ENCODE peak calls at places on chromosomes 1 and 21, in ten cellular contexts. One of them, this sample, is unnamed.

GRCh38 chr1:159185121-159185520 is 13.7 kb downstream of the CADM3 start:
- DNase-seq in cardiac muscle cell: no peak
- DNase-seq in nephron progenitor cell: no peak
- DNase-seq in activated B cell treated with CpG ODN at 0.5 μM for 24 hours: no peak
- DNase-seq in fibroblast of pulmonary artery: no peak
- DNase-seq in Caki2: no peak
- DNase-seq in NCI-H748 treated with DMSO at 0.1 percent for 48 hours: no peak
- DNase-seq in ACHN: no peak
- DNase-seq in left lobe of liver: no peak
- DNase-seq in T-cell: no peak
- DNase-seq in this sample: no peak

GRCh38 chr1:13908128-13908527 is 208.1 kb downstream of the PRDM2 start:
- DNase-seq in cardiac muscle cell: no peak
- DNase-seq in nephron progenitor cell: no peak
- DNase-seq in activated B cell treated with CpG ODN at 0.5 μM for 24 hours: no peak
- DNase-seq in fibroblast of pulmonary artery: no peak
- DNase-seq in Caki2: no peak
- DNase-seq in NCI-H748 treated with DMSO at 0.1 percent for 48 hours: no peak
- DNase-seq in ACHN: no peak
- DNase-seq in left lobe of liver: no peak
- DNase-seq in T-cell: no peak
- DNase-seq in this sample: no peak

GRCh38 chr1:11564237-11564636 is 85.3 kb downstream of the DISP3 start:
- DNase-seq in cardiac muscle cell: no peak
- DNase-seq in nephron progenitor cell: no peak
- DNase-seq in activated B cell treated with CpG ODN at 0.5 μM for 24 hours: no peak
- DNase-seq in fibroblast of pulmonary artery: no peak
- DNase-seq in Caki2: no peak
- DNase-seq in NCI-H748 treated with DMSO at 0.1 percent for 48 hours: no peak
- DNase-seq in ACHN: no peak
- DNase-seq in left lobe of liver: no peak
- DNase-seq in T-cell: no peak
- DNase-seq in this sample: no peak

GRCh38 chr1:155062702-155063411 is 683 bp upstream of the EFNA4 start:
- DNase-seq in cardiac muscle cell: peak
- DNase-seq in nephron progenitor cell: peak
- DNase-seq in activated B cell treated with CpG ODN at 0.5 μM for 24 hours: peak
- DNase-seq in fibroblast of pulmonary artery: peak
- DNase-seq in Caki2: no peak
- DNase-seq in NCI-H748 treated with DMSO at 0.1 percent for 48 hours: peak
- DNase-seq in ACHN: peak
- DNase-seq in left lobe of liver: no peak
- DNase-seq in T-cell: peak
- DNase-seq in this sample: peak

GRCh38 chr1:157523774-157524501 is 28.4 kb downstream of the FCRL5 start:
- DNase-seq in cardiac muscle cell: no peak
- DNase-seq in nephron progenitor cell: no peak
- DNase-seq in activated B cell treated with CpG ODN at 0.5 μM for 24 hours: no peak
- DNase-seq in fibroblast of pulmonary artery: no peak
- DNase-seq in Caki2: no peak
- DNase-seq in NCI-H748 treated with DMSO at 0.1 percent for 48 hours: no peak
- DNase-seq in ACHN: no peak
- DNase-seq in left lobe of liver: no peak
- DNase-seq in T-cell: no peak
- DNase-seq in this sample: no peak

GRCh38 chr1:41474490-41475271 is 9.8 kb downstream of the EDN2 start:
- DNase-seq in cardiac muscle cell: no peak
- DNase-seq in nephron progenitor cell: no peak
- DNase-seq in activated B cell treated with CpG ODN at 0.5 μM for 24 hours: no peak
- DNase-seq in fibroblast of pulmonary artery: no peak
- DNase-seq in Caki2: no peak
- DNase-seq in NCI-H748 treated with DMSO at 0.1 percent for 48 hours: no peak
- DNase-seq in ACHN: no peak
- DNase-seq in left lobe of liver: no peak
- DNase-seq in T-cell: no peak
- DNase-seq in this sample: no peak

GRCh38 chr21:43689556-43690337 is 29.2 kb upstream of the PDXK start:
- DNase-seq in cardiac muscle cell: no peak
- DNase-seq in nephron progenitor cell: no peak
- DNase-seq in activated B cell treated with CpG ODN at 0.5 μM for 24 hours: no peak
- DNase-seq in fibroblast of pulmonary artery: no peak
- DNase-seq in Caki2: no peak
- DNase-seq in NCI-H748 treated with DMSO at 0.1 percent for 48 hours: no peak
- DNase-seq in ACHN: no peak
- DNase-seq in left lobe of liver: no peak
- DNase-seq in T-cell: no peak
- DNase-seq in this sample: no peak

GRCh38 chr1:206649261-206649660 is 13.9 kb downstream of the DYRK3 start:
- DNase-seq in cardiac muscle cell: no peak
- DNase-seq in nephron progenitor cell: no peak
- DNase-seq in activated B cell treated with CpG ODN at 0.5 μM for 24 hours: no peak
- DNase-seq in fibroblast of pulmonary artery: no peak
- DNase-seq in Caki2: no peak
- DNase-seq in NCI-H748 treated with DMSO at 0.1 percent for 48 hours: no peak
- DNase-seq in ACHN: no peak
- DNase-seq in left lobe of liver: no peak
- DNase-seq in T-cell: no peak
- DNase-seq in this sample: no peak

GRCh38 chr1:1348420-1349255 is 580 bp downstream of the DVL1 start:
- DNase-seq in cardiac muscle cell: peak
- DNase-seq in nephron progenitor cell: peak
- DNase-seq in activated B cell treated with CpG ODN at 0.5 μM for 24 hours: no peak
- DNase-seq in fibroblast of pulmonary artery: peak
- DNase-seq in Caki2: no peak
- DNase-seq in NCI-H748 treated with DMSO at 0.1 percent for 48 hours: peak
- DNase-seq in ACHN: peak
- DNase-seq in left lobe of liver: peak
- DNase-seq in T-cell: no peak
- DNase-seq in this sample: no peak

GRCh38 chr1:172112573-172112972 is 271.3 kb downstream of the DNM3 start:
- DNase-seq in cardiac muscle cell: no peak
- DNase-seq in nephron progenitor cell: no peak
- DNase-seq in activated B cell treated with CpG ODN at 0.5 μM for 24 hours: no peak
- DNase-seq in fibroblast of pulmonary artery: no peak
- DNase-seq in Caki2: no peak
- DNase-seq in NCI-H748 treated with DMSO at 0.1 percent for 48 hours: no peak
- DNase-seq in ACHN: no peak
- DNase-seq in left lobe of liver: no peak
- DNase-seq in T-cell: no peak
- DNase-seq in this sample: no peak

GRCh38 chr1:56416385-56416972 is 162.9 kb downstream of the PLPP3 start:
- DNase-seq in cardiac muscle cell: no peak
- DNase-seq in nephron progenitor cell: no peak
- DNase-seq in activated B cell treated with CpG ODN at 0.5 μM for 24 hours: no peak
- DNase-seq in fibroblast of pulmonary artery: peak
- DNase-seq in Caki2: no peak
- DNase-seq in NCI-H748 treated with DMSO at 0.1 percent for 48 hours: no peak
- DNase-seq in ACHN: no peak
- DNase-seq in left lobe of liver: no peak
- DNase-seq in T-cell: no peak
- DNase-seq in this sample: no peak

GRCh38 chr1:32813941-32814739 is 3.0 kb downstream of the YARS1 start:
- DNase-seq in cardiac muscle cell: no peak
- DNase-seq in nephron progenitor cell: no peak
- DNase-seq in activated B cell treated with CpG ODN at 0.5 μM for 24 hours: no peak
- DNase-seq in fibroblast of pulmonary artery: peak
- DNase-seq in Caki2: no peak
- DNase-seq in NCI-H748 treated with DMSO at 0.1 percent for 48 hours: no peak
- DNase-seq in ACHN: peak
- DNase-seq in left lobe of liver: no peak
- DNase-seq in T-cell: no peak
- DNase-seq in this sample: no peak

GRCh38 chr1:26693557-26694184 is 2.1 kb upstream of the ARID1A start:
- DNase-seq in cardiac muscle cell: no peak
- DNase-seq in nephron progenitor cell: no peak
- DNase-seq in activated B cell treated with CpG ODN at 0.5 μM for 24 hours: no peak
- DNase-seq in fibroblast of pulmonary artery: no peak
- DNase-seq in Caki2: no peak
- DNase-seq in NCI-H748 treated with DMSO at 0.1 percent for 48 hours: no peak
- DNase-seq in ACHN: no peak
- DNase-seq in left lobe of liver: no peak
- DNase-seq in T-cell: no peak
- DNase-seq in this sample: no peak

GRCh38 chr1:83960669-83961277 is 38.2 kb downstream of the TTLL7 start:
- DNase-seq in cardiac muscle cell: no peak
- DNase-seq in nephron progenitor cell: no peak
- DNase-seq in activated B cell treated with CpG ODN at 0.5 μM for 24 hours: no peak
- DNase-seq in fibroblast of pulmonary artery: peak
- DNase-seq in Caki2: no peak
- DNase-seq in NCI-H748 treated with DMSO at 0.1 percent for 48 hours: no peak
- DNase-seq in ACHN: no peak
- DNase-seq in left lobe of liver: no peak
- DNase-seq in T-cell: no peak
- DNase-seq in this sample: no peak

GRCh38 chr21:15138475-15138874 is 73.7 kb upstream of the NRIP1 start:
- DNase-seq in cardiac muscle cell: no peak
- DNase-seq in nephron progenitor cell: no peak
- DNase-seq in activated B cell treated with CpG ODN at 0.5 μM for 24 hours: no peak
- DNase-seq in fibroblast of pulmonary artery: no peak
- DNase-seq in Caki2: no peak
- DNase-seq in NCI-H748 treated with DMSO at 0.1 percent for 48 hours: no peak
- DNase-seq in ACHN: no peak
- DNase-seq in left lobe of liver: no peak
- DNase-seq in T-cell: no peak
- DNase-seq in this sample: no peak

GRCh38 chr21:33112151-33112550 is 42.2 kb downstream of the OLIG1 start:
- DNase-seq in cardiac muscle cell: no peak
- DNase-seq in nephron progenitor cell: no peak
- DNase-seq in activated B cell treated with CpG ODN at 0.5 μM for 24 hours: no peak
- DNase-seq in fibroblast of pulmonary artery: no peak
- DNase-seq in Caki2: no peak
- DNase-seq in NCI-H748 treated with DMSO at 0.1 percent for 48 hours: peak
- DNase-seq in ACHN: no peak
- DNase-seq in left lobe of liver: no peak
- DNase-seq in T-cell: no peak
- DNase-seq in this sample: no peak

GRCh38 chr1:119659628-119660027 is 11.6 kb upstream of the ZNF697 start:
- DNase-seq in cardiac muscle cell: peak
- DNase-seq in nephron progenitor cell: no peak
- DNase-seq in activated B cell treated with CpG ODN at 0.5 μM for 24 hours: no peak
- DNase-seq in fibroblast of pulmonary artery: peak
- DNase-seq in Caki2: no peak
- DNase-seq in NCI-H748 treated with DMSO at 0.1 percent for 48 hours: no peak
- DNase-seq in ACHN: no peak
- DNase-seq in left lobe of liver: no peak
- DNase-seq in T-cell: no peak
- DNase-seq in this sample: no peak

GRCh38 chr21:21163904-21164303 is 165.7 kb downstream of the NCAM2 start:
- DNase-seq in cardiac muscle cell: peak
- DNase-seq in nephron progenitor cell: peak
- DNase-seq in activated B cell treated with CpG ODN at 0.5 μM for 24 hours: no peak
- DNase-seq in fibroblast of pulmonary artery: peak
- DNase-seq in Caki2: peak
- DNase-seq in NCI-H748 treated with DMSO at 0.1 percent for 48 hours: peak
- DNase-seq in ACHN: peak
- DNase-seq in left lobe of liver: no peak
- DNase-seq in T-cell: peak
- DNase-seq in this sample: no peak

GRCh38 chr21:39611547-39612190 is 1.1 kb upstream of the B3GALT5 start:
- DNase-seq in cardiac muscle cell: no peak
- DNase-seq in nephron progenitor cell: no peak
- DNase-seq in activated B cell treated with CpG ODN at 0.5 μM for 24 hours: no peak
- DNase-seq in fibroblast of pulmonary artery: no peak
- DNase-seq in Caki2: no peak
- DNase-seq in NCI-H748 treated with DMSO at 0.1 percent for 48 hours: no peak
- DNase-seq in ACHN: no peak
- DNase-seq in left lobe of liver: no peak
- DNase-seq in T-cell: no peak
- DNase-seq in this sample: no peak

GRCh38 chr1:46691997-46692790 is 20.5 kb downstream of the TEX38 start:
- DNase-seq in cardiac muscle cell: no peak
- DNase-seq in nephron progenitor cell: no peak
- DNase-seq in activated B cell treated with CpG ODN at 0.5 μM for 24 hours: no peak
- DNase-seq in fibroblast of pulmonary artery: peak
- DNase-seq in Caki2: no peak
- DNase-seq in NCI-H748 treated with DMSO at 0.1 percent for 48 hours: no peak
- DNase-seq in ACHN: no peak
- DNase-seq in left lobe of liver: no peak
- DNase-seq in T-cell: no peak
- DNase-seq in this sample: no peak

GRCh38 chr1:80436851-80437250 is 1363.9 kb upstream of the ADGRL2 start:
- DNase-seq in cardiac muscle cell: no peak
- DNase-seq in nephron progenitor cell: no peak
- DNase-seq in activated B cell treated with CpG ODN at 0.5 μM for 24 hours: no peak
- DNase-seq in fibroblast of pulmonary artery: peak
- DNase-seq in Caki2: no peak
- DNase-seq in NCI-H748 treated with DMSO at 0.1 percent for 48 hours: no peak
- DNase-seq in ACHN: no peak
- DNase-seq in left lobe of liver: no peak
- DNase-seq in T-cell: no peak
- DNase-seq in this sample: no peak

GRCh38 chr1:66381626-66382275 is 152.2 kb upstream of the SGIP1 start:
- DNase-seq in cardiac muscle cell: no peak
- DNase-seq in nephron progenitor cell: no peak
- DNase-seq in activated B cell treated with CpG ODN at 0.5 μM for 24 hours: no peak
- DNase-seq in fibroblast of pulmonary artery: no peak
- DNase-seq in Caki2: no peak
- DNase-seq in NCI-H748 treated with DMSO at 0.1 percent for 48 hours: no peak
- DNase-seq in ACHN: no peak
- DNase-seq in left lobe of liver: no peak
- DNase-seq in T-cell: no peak
- DNase-seq in this sample: peak

GRCh38 chr1:219788091-219788490 is 140.3 kb downstream of the SLC30A10 start:
- DNase-seq in cardiac muscle cell: no peak
- DNase-seq in nephron progenitor cell: no peak
- DNase-seq in activated B cell treated with CpG ODN at 0.5 μM for 24 hours: no peak
- DNase-seq in fibroblast of pulmonary artery: no peak
- DNase-seq in Caki2: no peak
- DNase-seq in NCI-H748 treated with DMSO at 0.1 percent for 48 hours: no peak
- DNase-seq in ACHN: no peak
- DNase-seq in left lobe of liver: no peak
- DNase-seq in T-cell: no peak
- DNase-seq in this sample: no peak

GRCh38 chr1:183887826-183888819 is 83.2 kb downstream of the RGL1 start:
- DNase-seq in cardiac muscle cell: no peak
- DNase-seq in nephron progenitor cell: no peak
- DNase-seq in activated B cell treated with CpG ODN at 0.5 μM for 24 hours: no peak
- DNase-seq in fibroblast of pulmonary artery: no peak
- DNase-seq in Caki2: no peak
- DNase-seq in NCI-H748 treated with DMSO at 0.1 percent for 48 hours: no peak
- DNase-seq in ACHN: no peak
- DNase-seq in left lobe of liver: no peak
- DNase-seq in T-cell: no peak
- DNase-seq in this sample: no peak

GRCh38 chr1:21922103-21923014 is 14.8 kb downstream of the HSPG2 start:
- DNase-seq in cardiac muscle cell: no peak
- DNase-seq in nephron progenitor cell: peak
- DNase-seq in activated B cell treated with CpG ODN at 0.5 μM for 24 hours: no peak
- DNase-seq in fibroblast of pulmonary artery: no peak
- DNase-seq in Caki2: peak
- DNase-seq in NCI-H748 treated with DMSO at 0.1 percent for 48 hours: no peak
- DNase-seq in ACHN: no peak
- DNase-seq in left lobe of liver: no peak
- DNase-seq in T-cell: no peak
- DNase-seq in this sample: no peak

GRCh38 chr1:174682419-174683008 is 234.8 kb downstream of the GPR52 start:
- DNase-seq in cardiac muscle cell: no peak
- DNase-seq in nephron progenitor cell: no peak
- DNase-seq in activated B cell treated with CpG ODN at 0.5 μM for 24 hours: no peak
- DNase-seq in fibroblast of pulmonary artery: peak
- DNase-seq in Caki2: no peak
- DNase-seq in NCI-H748 treated with DMSO at 0.1 percent for 48 hours: no peak
- DNase-seq in ACHN: no peak
- DNase-seq in left lobe of liver: no peak
- DNase-seq in T-cell: no peak
- DNase-seq in this sample: no peak

GRCh38 chr1:90459570-90459969 is 257.5 kb downstream of the BARHL2 start:
- DNase-seq in cardiac muscle cell: no peak
- DNase-seq in nephron progenitor cell: no peak
- DNase-seq in activated B cell treated with CpG ODN at 0.5 μM for 24 hours: no peak
- DNase-seq in fibroblast of pulmonary artery: no peak
- DNase-seq in Caki2: no peak
- DNase-seq in NCI-H748 treated with DMSO at 0.1 percent for 48 hours: no peak
- DNase-seq in ACHN: no peak
- DNase-seq in left lobe of liver: no peak
- DNase-seq in T-cell: no peak
- DNase-seq in this sample: no peak

GRCh38 chr1:244104309-244105060 is 53.4 kb downstream of the ZBTB18 start:
- DNase-seq in cardiac muscle cell: no peak
- DNase-seq in nephron progenitor cell: no peak
- DNase-seq in activated B cell treated with CpG ODN at 0.5 μM for 24 hours: no peak
- DNase-seq in fibroblast of pulmonary artery: peak
- DNase-seq in Caki2: peak
- DNase-seq in NCI-H748 treated with DMSO at 0.1 percent for 48 hours: peak
- DNase-seq in ACHN: peak
- DNase-seq in left lobe of liver: no peak
- DNase-seq in T-cell: no peak
- DNase-seq in this sample: no peak